ENCODE peak calls at places on chromosomes 16 and 17, in four cellular contexts. M, D, E and Z are unnamed samples.

GRCh38 chr16:71542377-71542776 is 16.2 kb downstream of the CHST4 start:
- DNase-seq in E (peak), M (peak), D (no peak), Z (no peak)

GRCh38 chr17:61393550-61393903 is 6.1 kb upstream of the TBX2 start:
- DNase-seq in M (no peak), E (no peak), D (no peak), Z (no peak)

GRCh38 chr17:67435122-67435521 is 58.0 kb downstream of the PITPNC1 start:
- DNase-seq in M (peak), D (no peak), E (peak), Z (no peak)

GRCh38 chr17:35241520-35241919 is 1.4 kb upstream of the SLFN5 start:
- DNase-seq in D (no peak), E (no peak), M (no peak), Z (no peak)

GRCh38 chr16:8905795-8906591 is 23.8 kb downstream of the LITAFD start:
- DNase-seq in M (no peak), D (no peak), E (no peak), Z (no peak)

GRCh38 chr16:84625556-84625955 is 7.7 kb upstream of the COTL1 start:
- DNase-seq in M (no peak), E (no peak), D (no peak), Z (no peak)

GRCh38 chr16:75092777-75093176 is 23.8 kb downstream of the LDHD start:
- DNase-seq in M (peak), D (no peak), E (peak), Z (no peak)

GRCh38 chr16:69393898-69394849 is 8.4 kb upstream of the TERF2 start:
- DNase-seq in E (no peak), D (no peak), M (no peak), Z (no peak)

GRCh38 chr16:24988593-24989338 is 26.4 kb downstream of the ARHGAP17 start:
- DNase-seq in E (peak), D (no peak), M (peak), Z (no peak)

GRCh38 chr16:35744716-35745115 is 2285.3 kb downstream of the TP53TG3F start:
- DNase-seq in E (no peak), D (no peak), M (no peak), Z (peak)

GRCh38 chr17:82370471-82371332 is 863 bp upstream of the UTS2R start:
- DNase-seq in D (no peak), M (peak), E (no peak), Z (no peak)

GRCh38 chr17:82369211-82369610 is 2.4 kb upstream of the UTS2R start:
- DNase-seq in M (no peak), E (no peak), D (no peak), Z (no peak)

GRCh38 chr17:82365586-82366295 is 5.8 kb upstream of the UTS2R start:
- DNase-seq in M (no peak), D (no peak), E (no peak), Z (no peak)

GRCh38 chr17:82366749-82367148 is 4.8 kb upstream of the UTS2R start:
- DNase-seq in M (peak), E (no peak), D (no peak), Z (no peak)

GRCh38 chr17:82367724-82368524 is 3.6 kb upstream of the UTS2R start:
- DNase-seq in M (no peak), D (no peak), E (no peak), Z (no peak)
- TF ChIP-seq POLR2AphosphoS5 in M (no peak), D (no peak), E (no peak), Z (no peak)

GRCh38 chr17:8062807-8063483 is 24.1 kb downstream of the ALOX15B start:
- DNase-seq in D (no peak), M (no peak), E (no peak), Z (no peak)
- TF ChIP-seq EP300 in D (no peak), M (no peak), E (no peak), Z (no peak)

DNA sequence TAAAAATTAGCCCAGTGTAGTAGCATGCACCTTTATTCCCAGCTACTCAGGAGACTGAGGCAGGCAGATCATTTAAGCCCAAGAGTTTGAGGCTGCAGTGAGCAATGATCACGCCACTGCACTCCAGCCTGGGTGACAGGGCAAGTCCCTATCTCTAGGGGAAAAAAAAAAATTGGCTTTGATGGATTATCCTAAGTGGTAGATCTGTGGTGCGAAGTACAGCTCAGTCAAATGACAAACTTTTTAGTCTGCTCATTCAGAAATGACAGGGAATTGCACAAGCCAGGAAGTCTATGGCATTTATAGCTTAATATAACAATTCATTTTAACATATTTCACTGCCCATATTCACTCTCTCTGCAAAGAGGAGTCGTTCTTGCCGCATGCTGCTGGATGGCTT is 33.0 kb downstream of the RNF157 start:
- DNase-seq in M (no peak), E (no peak), D (no peak), Z (no peak)
- TF ChIP-seq POLR2AphosphoS5 in M (no peak), E (no peak), D (no peak), Z (no peak)

GRCh38 chr17:8420041-8420934 is 15.4 kb upstream of the NDEL1 start:
- DNase-seq in M (peak), E (peak), D (no peak), Z (no peak)
- TF ChIP-seq EP300 in M (no peak), E (no peak), D (no peak), Z (no peak)

DNA sequence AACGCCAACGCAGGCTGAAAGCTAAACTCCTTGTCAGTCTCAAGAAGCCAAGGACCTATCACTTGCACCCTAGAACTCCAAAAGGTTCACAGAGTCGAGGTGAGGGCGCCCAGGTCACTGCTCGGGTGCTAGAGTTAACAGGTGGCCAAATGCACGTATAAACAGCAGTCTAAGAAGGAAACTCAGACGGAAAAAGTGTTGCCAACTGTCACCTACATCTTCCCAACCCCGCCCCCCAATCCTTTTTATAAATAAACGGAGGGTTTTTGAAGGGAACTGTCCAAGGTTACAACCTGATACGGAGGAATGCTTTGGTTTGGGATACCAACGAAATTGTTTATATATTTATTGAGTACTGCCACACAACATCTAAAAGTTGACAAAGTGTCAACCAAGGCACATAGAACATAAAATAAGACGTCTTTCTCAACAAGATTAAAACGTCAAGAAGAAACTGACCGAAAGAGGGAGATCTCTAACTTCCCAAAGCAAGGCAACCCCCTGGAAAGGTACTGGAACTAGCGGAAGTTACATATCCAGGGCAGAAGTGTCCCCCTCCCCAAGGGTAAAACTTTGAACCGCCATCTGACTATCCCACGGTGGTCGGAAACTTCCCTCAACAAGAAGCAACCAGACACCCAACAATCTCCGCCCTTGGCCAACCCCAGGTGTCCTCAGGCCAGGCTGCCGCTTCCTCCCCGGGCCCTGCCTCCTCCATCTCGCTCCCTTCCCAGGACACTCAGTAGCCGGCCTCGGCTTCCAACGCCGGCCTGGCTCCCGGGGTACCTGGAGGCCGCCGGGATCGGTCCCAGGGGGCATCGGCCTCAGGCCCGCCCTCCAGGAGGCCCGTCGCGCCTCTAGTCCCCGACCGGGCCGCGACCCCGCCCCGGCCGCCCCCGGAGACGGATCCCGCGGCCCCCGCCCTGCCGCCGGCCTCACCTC is 982 bp downstream of the SPAG9 start:
- DNase-seq in M (peak), D (peak), E (peak), Z (peak)
- TF ChIP-seq POLR2AphosphoS5 in M (no peak), D (no peak), E (no peak), Z (no peak)

GRCh38 chr17:77086433-77087010 is 54.2 kb upstream of the SEC14L1 start:
- DNase-seq in D (peak), E (peak), M (peak), Z (peak)

GRCh38 chr17:77090476-77090875 is 50.3 kb upstream of the SEC14L1 start:
- DNase-seq in E (no peak), M (peak), D (no peak), Z (no peak)

GRCh38 chr17:77089118-77089477 is 51.7 kb upstream of the SEC14L1 start:
- DNase-seq in E (peak), D (no peak), M (no peak), Z (no peak)

GRCh38 chr17:77087650-77088454 is 52.9 kb upstream of the SEC14L1 start:
- DNase-seq in D (no peak), M (no peak), E (no peak), Z (no peak)

GRCh38 chr17:77088455-77089117 is 52.2 kb upstream of the SEC14L1 start:
- DNase-seq in E (peak), D (peak), M (peak), Z (peak)
- TF ChIP-seq EP300 in E (peak), D (no peak), M (no peak), Z (no peak)

DNA sequence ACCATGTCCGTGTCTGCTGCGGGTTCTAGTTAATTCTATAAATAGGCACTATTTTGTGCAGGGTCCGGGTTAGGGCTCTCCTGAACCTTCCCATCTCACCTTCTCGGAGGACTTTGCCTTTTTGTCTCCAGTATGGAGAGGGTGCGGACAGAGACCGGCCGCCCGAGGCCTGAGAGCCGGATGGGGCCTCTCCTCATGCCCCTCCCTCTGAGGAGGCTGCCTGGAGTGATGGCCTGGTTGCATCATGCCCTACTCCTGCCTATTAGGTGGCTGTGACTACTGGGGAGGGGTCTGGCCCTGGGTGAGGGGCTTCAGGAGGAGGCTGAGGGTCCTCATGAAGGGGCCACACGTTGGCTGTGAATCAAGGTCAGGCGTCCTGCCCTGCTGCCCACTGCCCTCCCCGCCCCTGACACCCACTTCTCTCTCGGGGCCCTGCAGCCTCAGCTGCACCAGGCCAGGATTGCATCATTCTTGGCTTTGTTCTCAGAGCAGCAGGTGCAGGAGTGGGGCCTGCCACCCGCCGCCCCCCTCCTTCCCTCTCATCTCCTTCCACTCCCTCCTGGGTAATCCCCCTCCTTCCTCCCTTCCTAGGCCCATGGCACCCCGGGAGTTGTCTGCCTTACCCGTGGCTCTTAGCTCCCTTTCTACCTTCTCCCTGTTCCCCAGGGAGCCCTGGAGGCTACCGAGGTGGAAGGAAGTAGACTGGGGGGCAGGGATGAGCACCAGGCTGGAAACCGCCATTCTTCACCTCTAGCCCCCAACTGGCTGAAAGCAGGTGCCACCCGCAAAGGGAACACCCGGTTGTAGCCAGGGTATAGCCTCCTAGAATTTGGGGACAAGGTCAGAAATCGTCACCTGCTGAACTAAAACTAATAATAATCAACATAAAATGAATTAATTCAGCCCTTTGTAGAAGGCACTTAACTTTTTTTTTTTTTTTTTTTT is 12.7 kb upstream of the ARHGAP23 start:
- DNase-seq in M (peak), E (no peak), D (no peak), Z (no peak)
- TF ChIP-seq POLR2AphosphoS5 in M (no peak), E (no peak), D (no peak), Z (no peak)

DNA sequence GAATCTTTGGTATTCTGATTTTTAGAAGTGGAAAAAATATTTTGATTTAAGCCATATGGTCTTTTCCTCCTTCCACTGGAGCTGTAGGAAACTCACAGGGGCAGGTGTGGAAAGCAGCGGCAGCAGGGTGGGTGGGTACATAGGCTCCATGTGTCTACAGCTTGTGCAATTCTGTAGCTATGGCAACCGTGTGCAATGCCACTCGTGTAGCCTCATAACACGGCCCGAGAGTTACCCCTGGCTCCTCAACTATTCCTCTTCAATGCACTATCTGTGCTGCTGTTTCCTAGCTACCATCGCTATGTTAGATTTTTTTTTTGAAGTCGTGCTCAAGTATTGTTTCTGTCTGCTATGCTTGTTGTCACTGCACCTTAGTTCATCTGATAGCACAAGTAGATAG is 32.0 kb upstream of the TANC2 start:
- DNase-seq in D (no peak), E (no peak), M (no peak), Z (no peak)
- TF ChIP-seq EP300 in D (no peak), E (no peak), M (no peak), Z (no peak)

DNA sequence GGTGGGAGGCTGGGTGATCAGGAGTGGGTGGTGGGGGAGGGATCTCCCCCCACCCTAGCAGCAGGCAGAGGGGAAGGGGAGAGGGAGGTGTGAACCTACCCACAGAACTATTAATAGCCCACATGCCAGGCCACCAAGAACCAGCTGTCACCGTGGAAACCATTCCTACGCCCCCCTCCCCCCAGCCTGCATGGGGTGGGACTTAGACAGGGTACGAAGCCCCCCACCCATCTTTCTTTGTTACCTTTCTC is 7.8 kb downstream of the THRA start:
- DNase-seq in M (no peak), E (no peak), D (no peak), Z (no peak)
- TF ChIP-seq POLR2AphosphoS5 in M (no peak), E (no peak), D (no peak), Z (no peak)

DNA sequence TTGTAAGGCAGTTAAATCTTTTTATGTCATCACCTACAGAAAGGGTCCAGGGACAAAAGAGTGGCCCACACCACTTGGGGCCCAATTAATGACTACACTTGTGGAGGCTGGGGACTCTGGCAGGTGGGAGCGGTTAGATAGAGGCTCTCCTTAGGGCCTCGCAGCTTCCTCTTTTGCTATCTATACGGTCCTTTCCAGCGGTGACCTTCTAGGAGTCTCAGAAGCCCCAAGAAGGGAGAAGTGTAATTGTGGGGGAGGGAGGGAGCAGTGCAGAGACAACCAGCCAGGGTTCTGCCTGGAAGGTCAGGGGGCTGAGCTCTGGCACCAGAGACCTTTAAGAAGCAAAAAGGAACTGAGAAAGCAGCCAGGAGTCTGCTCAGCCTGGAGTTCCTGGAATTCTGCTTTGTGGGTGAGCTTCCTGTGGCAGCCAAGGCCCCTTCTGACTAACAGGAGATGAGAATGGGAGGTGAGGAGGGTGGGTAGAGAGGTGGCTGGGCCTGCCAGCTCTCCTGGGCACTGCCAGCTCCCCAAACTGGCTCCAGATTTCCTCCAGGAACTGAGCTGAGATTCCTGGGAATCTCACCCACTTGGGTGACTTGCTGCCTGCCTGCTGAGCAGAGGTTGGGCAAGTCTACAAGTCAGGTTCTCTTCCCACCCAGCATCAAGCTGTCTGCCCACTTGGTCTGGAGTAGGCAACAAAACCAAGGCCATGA is 16.3 kb upstream of the MAP3K14 start:
- DNase-seq in D (peak), E (no peak), M (peak), Z (peak)
- TF ChIP-seq EP300 in D (no peak), E (no peak), M (no peak), Z (no peak)